ENCODE peak calls at places on chromosome 16, in five cellular contexts. One of them, this sample, is unnamed.

GRCh38 chr16:76294691-76295214 is 17.6 kb downstream of the CNTNAP4 start:
- DNase-seq in HepG2: no peak
- DNase-seq in suprapubic skin: no peak
- DNase-seq in transverse colon: no peak
- DNase-seq in ovary: no peak
- DNase-seq in this sample: no peak

GRCh38 chr16:54098247-54098646 is 188.3 kb downstream of the IRX3 start:
- DNase-seq in transverse colon: no peak
- DNase-seq in ovary: no peak
- DNase-seq in suprapubic skin: no peak
- DNase-seq in HepG2: no peak
- DNase-seq in this sample: no peak

GRCh38 chr16:54454616-54455015 is 168.0 kb upstream of the IRX3 start:
- DNase-seq in suprapubic skin: no peak
- DNase-seq in HepG2: no peak
- DNase-seq in ovary: no peak
- DNase-seq in transverse colon: no peak
- DNase-seq in this sample: no peak

GRCh38 chr16:88315543-88316105 is 67.1 kb upstream of the ZNF469 start:
- DNase-seq in transverse colon: peak
- DNase-seq in HepG2: peak
- DNase-seq in suprapubic skin: no peak
- DNase-seq in ovary: no peak
- DNase-seq in this sample: no peak

GRCh38 chr16:19513377-19514053 is 8.4 kb downstream of the GDE1 start:
- DNase-seq in HepG2: no peak
- DNase-seq in transverse colon: no peak
- DNase-seq in ovary: no peak
- DNase-seq in suprapubic skin: no peak
- DNase-seq in this sample: no peak

GRCh38 chr16:71214771-71215381 is 15.6 kb downstream of the HYDIN start:
- DNase-seq in transverse colon: no peak
- DNase-seq in suprapubic skin: no peak
- DNase-seq in HepG2: peak
- DNase-seq in ovary: no peak
- DNase-seq in this sample: no peak

GRCh38 chr16:678858-679807 is 1.1 kb upstream of the STUB1 start:
- DNase-seq in suprapubic skin: no peak
- DNase-seq in ovary: peak
- DNase-seq in transverse colon: peak
- DNase-seq in HepG2: peak
- DNase-seq in this sample: peak

GRCh38 chr16:23679986-23680336 is 1.3 kb downstream of the PLK1 start:
- DNase-seq in ovary: no peak
- DNase-seq in transverse colon: no peak
- DNase-seq in HepG2: no peak
- DNase-seq in suprapubic skin: no peak
- DNase-seq in this sample: no peak

GRCh38 chr16:78240459-78241222 is 141.2 kb downstream of the WWOX start:
- DNase-seq in suprapubic skin: no peak
- DNase-seq in ovary: no peak
- DNase-seq in transverse colon: no peak
- DNase-seq in HepG2: peak
- DNase-seq in this sample: no peak

GRCh38 chr16:89504061-89504460 is 4.1 kb upstream of the SPG7 start:
- DNase-seq in HepG2: no peak
- DNase-seq in suprapubic skin: no peak
- DNase-seq in ovary: no peak
- DNase-seq in transverse colon: no peak
- DNase-seq in this sample: no peak

GRCh38 chr16:89506113-89506504 is 2.1 kb upstream of the SPG7 start:
- DNase-seq in suprapubic skin: no peak
- DNase-seq in ovary: peak
- DNase-seq in HepG2: no peak
- DNase-seq in transverse colon: no peak
- DNase-seq in this sample: no peak

GRCh38 chr16:89507219-89507833 is 877 bp upstream of the SPG7 start:
- DNase-seq in HepG2: no peak
- DNase-seq in ovary: no peak
- DNase-seq in suprapubic skin: no peak
- DNase-seq in transverse colon: no peak
- DNase-seq in this sample: no peak

GRCh38 chr16:89506791-89507191 is 1.4 kb upstream of the SPG7 start:
- DNase-seq in transverse colon: no peak
- DNase-seq in suprapubic skin: no peak
- DNase-seq in HepG2: no peak
- DNase-seq in ovary: no peak
- DNase-seq in this sample: no peak

GRCh38 chr16:89505204-89506112 is 2.7 kb upstream of the SPG7 start:
- DNase-seq in transverse colon: peak
- DNase-seq in ovary: peak
- DNase-seq in suprapubic skin: peak
- DNase-seq in HepG2: peak
- DNase-seq in this sample: no peak
- TF ChIP-seq EP300 in transverse colon: peak
- TF ChIP-seq EP300 in ovary: no peak
- TF ChIP-seq EP300 in suprapubic skin: no peak
- TF ChIP-seq EP300 in HepG2: peak
- TF ChIP-seq EP300 in this sample: no peak

GRCh38 chr16:30092373-30093010 is 768 bp upstream of the TBX6 start:
- DNase-seq in HepG2: peak
- DNase-seq in transverse colon: peak
- DNase-seq in suprapubic skin: peak
- DNase-seq in ovary: peak
- DNase-seq in this sample: peak
- TF ChIP-seq EP300 in HepG2: no peak
- TF ChIP-seq EP300 in transverse colon: no peak
- TF ChIP-seq EP300 in suprapubic skin: no peak
- TF ChIP-seq EP300 in ovary: no peak
- TF ChIP-seq EP300 in this sample: no peak

DNA sequence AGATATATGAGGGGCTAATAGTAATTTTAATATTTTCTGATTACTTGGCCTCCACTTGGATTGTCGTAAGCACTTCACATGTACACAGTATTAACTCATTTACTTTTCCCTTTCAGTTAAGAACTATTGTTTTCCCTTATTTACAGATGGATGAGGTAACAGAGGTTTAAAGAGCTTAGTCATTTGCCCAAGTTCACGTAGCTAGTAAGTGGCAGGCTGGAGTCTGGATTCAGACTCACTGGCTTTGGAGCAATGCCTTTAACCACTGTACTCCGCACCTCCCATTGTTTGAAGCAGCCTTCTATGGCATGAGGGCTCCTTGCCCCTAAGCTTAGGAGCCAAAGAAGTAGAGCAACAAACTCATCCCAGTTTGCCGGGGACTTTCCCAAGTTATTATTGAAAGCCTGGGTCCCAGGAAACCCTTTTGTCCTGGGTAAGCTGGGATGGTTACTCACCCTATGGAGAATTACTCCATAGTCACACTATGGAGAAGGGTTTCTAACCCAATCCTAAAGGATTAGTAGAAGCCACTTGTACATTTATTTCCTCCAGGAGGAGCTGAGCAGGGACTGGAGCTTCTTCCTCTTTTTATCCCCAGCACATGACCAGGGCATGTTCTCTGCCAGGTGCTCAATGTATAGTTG is 12.3 kb downstream of the FOXL1 start:
- DNase-seq in ovary: no peak
- DNase-seq in suprapubic skin: no peak
- DNase-seq in HepG2: peak
- DNase-seq in transverse colon: no peak
- DNase-seq in this sample: no peak
- TF ChIP-seq EP300 in ovary: no peak
- TF ChIP-seq EP300 in suprapubic skin: no peak
- TF ChIP-seq EP300 in HepG2: no peak
- TF ChIP-seq EP300 in transverse colon: no peak
- TF ChIP-seq EP300 in this sample: no peak

GRCh38 chr16:13999071-13999894 is 71.8 kb upstream of the MRTFB start:
- DNase-seq in HepG2: no peak
- DNase-seq in ovary: no peak
- DNase-seq in suprapubic skin: no peak
- DNase-seq in transverse colon: no peak
- DNase-seq in this sample: no peak

GRCh38 chr16:13997526-13997925 is 73.6 kb upstream of the MRTFB start:
- DNase-seq in ovary: no peak
- DNase-seq in transverse colon: no peak
- DNase-seq in HepG2: no peak
- DNase-seq in suprapubic skin: no peak
- DNase-seq in this sample: no peak

GRCh38 chr16:14001521-14001920 is 69.6 kb upstream of the MRTFB start:
- DNase-seq in HepG2: no peak
- DNase-seq in suprapubic skin: no peak
- DNase-seq in ovary: no peak
- DNase-seq in transverse colon: no peak
- DNase-seq in this sample: no peak

GRCh38 chr16:13997933-13998332 is 73.2 kb upstream of the MRTFB start:
- DNase-seq in ovary: no peak
- DNase-seq in suprapubic skin: no peak
- DNase-seq in HepG2: peak
- DNase-seq in transverse colon: peak
- DNase-seq in this sample: no peak

GRCh38 chr16:13999895-14000425 is 71.2 kb upstream of the MRTFB start:
- DNase-seq in HepG2: no peak
- DNase-seq in suprapubic skin: no peak
- DNase-seq in transverse colon: no peak
- DNase-seq in ovary: no peak
- DNase-seq in this sample: no peak
- TF ChIP-seq EP300 in HepG2: no peak
- TF ChIP-seq EP300 in suprapubic skin: no peak
- TF ChIP-seq EP300 in transverse colon: no peak
- TF ChIP-seq EP300 in ovary: no peak
- TF ChIP-seq EP300 in this sample: no peak

GRCh38 chr16:57807968-57808528 is 5.8 kb upstream of the KIFC3 start:
- DNase-seq in ovary: peak
- DNase-seq in suprapubic skin: peak
- DNase-seq in transverse colon: peak
- DNase-seq in HepG2: peak
- DNase-seq in this sample: peak
- TF ChIP-seq EP300 in ovary: no peak
- TF ChIP-seq EP300 in suprapubic skin: no peak
- TF ChIP-seq EP300 in transverse colon: no peak
- TF ChIP-seq EP300 in HepG2: no peak
- TF ChIP-seq EP300 in this sample: no peak

GRCh38 chr16:48539485-48540221 is 70.3 kb downstream of the N4BP1 start:
- DNase-seq in transverse colon: no peak
- DNase-seq in suprapubic skin: no peak
- DNase-seq in HepG2: no peak
- DNase-seq in ovary: no peak
- DNase-seq in this sample: no peak

GRCh38 chr16:48537275-48537674 is 72.7 kb downstream of the N4BP1 start:
- DNase-seq in ovary: no peak
- DNase-seq in HepG2: no peak
- DNase-seq in suprapubic skin: no peak
- DNase-seq in transverse colon: no peak
- DNase-seq in this sample: no peak

GRCh38 chr16:48538746-48539484 is 71.1 kb downstream of the N4BP1 start:
- DNase-seq in ovary: no peak
- DNase-seq in transverse colon: no peak
- DNase-seq in HepG2: peak
- DNase-seq in suprapubic skin: no peak
- DNase-seq in this sample: peak

GRCh38 chr16:48536600-48537200 is 73.3 kb downstream of the N4BP1 start:
- DNase-seq in HepG2: no peak
- DNase-seq in transverse colon: no peak
- DNase-seq in suprapubic skin: no peak
- DNase-seq in ovary: peak
- DNase-seq in this sample: no peak

DNA sequence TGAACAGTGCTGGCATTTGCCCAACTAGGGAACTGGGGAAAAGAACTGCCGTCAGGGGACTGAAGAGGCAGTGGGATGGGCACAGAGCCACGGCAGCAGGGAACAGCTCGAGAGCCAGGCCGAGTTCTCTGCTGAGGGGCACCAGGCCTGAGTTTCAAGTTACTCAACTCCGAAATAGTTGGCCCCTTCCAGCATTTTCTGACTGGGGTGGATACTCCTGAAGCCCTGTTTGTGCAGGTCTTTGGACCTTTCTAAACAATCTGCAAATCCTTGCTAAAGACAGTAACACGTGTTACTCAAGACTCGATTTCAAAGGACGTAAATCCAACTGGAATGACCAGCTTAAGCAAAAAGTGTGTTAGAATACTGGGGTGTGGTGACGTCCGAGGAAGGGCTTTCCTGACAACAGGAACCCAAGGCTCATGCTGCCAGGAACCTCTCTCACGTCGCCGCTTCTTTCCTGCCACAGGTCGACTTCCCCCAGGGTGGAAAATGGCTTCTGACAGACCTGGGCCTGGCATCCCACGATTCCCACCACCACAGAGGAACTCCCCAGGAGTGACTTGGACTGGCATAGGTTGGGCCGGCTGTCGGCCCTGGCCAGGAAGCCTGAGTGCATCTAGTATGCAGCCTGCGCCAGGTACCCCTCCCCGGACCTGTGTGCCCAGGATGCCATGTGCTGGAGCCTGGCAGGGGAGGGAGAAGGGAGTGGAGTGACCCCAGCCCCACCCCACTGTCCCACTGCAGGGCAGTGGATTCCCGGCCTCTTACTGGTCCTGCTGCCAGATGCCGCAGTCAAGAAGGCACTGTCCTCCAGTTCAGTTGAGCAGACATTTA is 71.9 kb downstream of the N4BP1 start:
- DNase-seq in transverse colon: peak
- DNase-seq in suprapubic skin: no peak
- DNase-seq in HepG2: no peak
- DNase-seq in ovary: peak
- DNase-seq in this sample: no peak
- TF ChIP-seq EP300 in transverse colon: no peak
- TF ChIP-seq EP300 in suprapubic skin: no peak
- TF ChIP-seq EP300 in HepG2: no peak
- TF ChIP-seq EP300 in ovary: no peak
- TF ChIP-seq EP300 in this sample: no peak

DNA sequence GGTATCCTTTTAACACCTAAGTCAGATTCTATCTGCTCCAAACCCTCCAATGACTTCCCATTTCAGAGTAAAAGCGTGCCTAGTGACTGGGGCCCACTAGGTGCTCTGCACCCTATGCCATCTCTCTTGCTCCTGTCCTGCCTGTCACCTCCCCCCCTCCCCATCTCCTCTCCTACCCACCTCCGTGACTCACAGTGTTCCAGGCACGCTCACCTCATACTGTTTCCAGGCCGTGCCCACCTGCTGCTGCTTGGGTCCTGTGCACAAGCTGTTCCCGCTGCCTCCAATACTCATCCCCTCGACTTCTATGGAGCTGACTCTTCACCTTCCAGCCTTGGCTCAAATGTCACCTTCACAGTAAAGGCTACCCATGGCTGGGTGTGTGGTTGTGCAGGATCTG is 21.7 kb downstream of the DNAH3 start:
- DNase-seq in HepG2: no peak
- DNase-seq in transverse colon: no peak
- DNase-seq in ovary: no peak
- DNase-seq in suprapubic skin: no peak
- DNase-seq in this sample: no peak
- TF ChIP-seq EP300 in HepG2: no peak
- TF ChIP-seq EP300 in transverse colon: no peak
- TF ChIP-seq EP300 in ovary: no peak
- TF ChIP-seq EP300 in suprapubic skin: no peak
- TF ChIP-seq EP300 in this sample: no peak